ENCODE peak calls at places on chromosomes 13 and 19, in eight cellular contexts. R is hepatocyte, I is esophagus squamous epithelium, P is Peyer's patch, Y is GM23338, M is transverse colon, T is neural progenitor cell, L is tibial nerve. K is an unnamed sample.
A peak's percentile ranks its signal among the peaks of the same experiment; 100 is the strongest.

GRCh38 chr13:94112227-94112626 is 367.3 kb downstream of the DCT start:
- DNase-seq in Y (no peak), R (no peak), I (no peak), L (peak; percentile 18), P (peak; percentile 59), T (no peak), M (no peak), K (no peak)

GRCh38 chr13:72151241-72151640 is 284.2 kb upstream of the DACH1 start:
- DNase-seq in Y (no peak), R (no peak), I (no peak), M (no peak), P (no peak), L (no peak), T (no peak), K (no peak)

GRCh38 chr13:113582841-113583631 is 1.5 kb upstream of the TFDP1 start:
- DNase-seq in R (peak; percentile 26), T (no peak), M (peak; percentile 6), L (no peak), I (no peak), P (peak; percentile 59), Y (no peak), K (no peak)

GRCh38 chr19:1783354-1783753 is 28.7 kb downstream of the ATP8B3 start:
- DNase-seq in L (no peak), M (no peak), T (no peak), P (no peak), Y (no peak), R (no peak), I (no peak), K (no peak)

GRCh38 chr13:50410921-50411712 is 395.9 kb downstream of the KCNRG start:
- DNase-seq in P (no peak), Y (no peak), L (no peak), I (no peak), R (peak; percentile 73), M (no peak), T (no peak), K (no peak)

GRCh38 chr19:40466219-40467006 is at the start of gene SPTBN4:
- DNase-seq in P (peak; percentile 54), Y (no peak), R (peak; percentile 12), M (peak; percentile 30), T (peak; percentile 10), I (no peak), L (peak; percentile 31), K (peak; percentile 63)

GRCh38 chr13:93055233-93055632 is 171.4 kb upstream of the GPC6 start:
- DNase-seq in P (no peak), L (no peak), Y (no peak), R (no peak), T (no peak), I (no peak), M (no peak), K (no peak)

GRCh38 chr19:4952945-4953344 is 16.0 kb upstream of the KDM4B start:
- DNase-seq in I (no peak), M (no peak), P (no peak), T (no peak), R (no peak), L (no peak), Y (no peak), K (no peak)

GRCh38 chr13:61084983-61085382 is 330.7 kb downstream of the PCDH20 start:
- DNase-seq in I (no peak), L (no peak), P (no peak), Y (no peak), R (no peak), M (no peak), T (no peak), K (no peak)

GRCh38 chr19:47663911-47664771 is 49.1 kb upstream of the EHD2 start:
- DNase-seq in I (peak; percentile 10), R (peak; percentile 84), M (peak; percentile 69), Y (no peak), T (no peak), P (peak; percentile 82), L (peak; percentile 51), K (no peak)

GRCh38 chr19:47661571-47661970 is 51.7 kb upstream of the EHD2 start:
- DNase-seq in I (no peak), P (no peak), R (no peak), T (no peak), M (no peak), L (no peak), Y (no peak), K (peak; percentile 15)

GRCh38 chr19:47661161-47661560 is 52.1 kb upstream of the EHD2 start:
- DNase-seq in P (no peak), M (no peak), I (no peak), L (no peak), Y (no peak), R (no peak), T (no peak), K (no peak)

GRCh38 chr19:47660435-47660832 is 51.5 kb downstream of the BICRA start:
- DNase-seq in P (peak; percentile 85), Y (no peak), M (peak; percentile 57), R (peak; percentile 75), L (no peak), T (no peak), I (no peak), K (peak; percentile 60)

GRCh38 chr19:47663435-47663910 is 49.7 kb upstream of the EHD2 start:
- DNase-seq in P (no peak), R (peak; percentile 52), I (no peak), Y (no peak), L (no peak), T (no peak), M (no peak), K (no peak)
- H3K4me3 ChIP-seq in P (no peak overlapping the region), R (no peak overlapping the region), I (no peak overlapping the region), Y (no peak overlapping the region), L (no peak overlapping the region), T (no peak overlapping the region), M (no peak overlapping the region), K (no peak overlapping the region)

DNA sequence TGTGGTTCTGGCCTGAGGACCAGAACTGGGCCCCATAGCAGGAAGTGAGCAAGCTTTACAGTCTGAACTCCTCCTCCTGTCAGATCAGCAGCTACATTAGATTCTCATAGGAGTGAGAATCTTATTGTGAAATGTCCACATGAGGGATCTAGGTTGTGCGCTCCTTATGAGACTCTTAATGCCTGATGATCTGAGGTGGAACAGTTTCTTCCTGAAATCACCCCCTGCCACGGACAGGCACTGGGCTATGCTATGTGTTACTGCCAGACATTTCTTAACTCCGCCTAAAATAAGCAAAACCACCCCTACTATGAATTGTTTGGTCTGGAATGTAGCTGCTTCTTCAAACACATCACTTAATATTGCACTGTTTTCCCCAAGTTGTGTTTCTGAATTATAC is 4.6 kb downstream of the FBXL3 start:
- DNase-seq in T (no peak), R (peak; percentile 19), Y (no peak), P (no peak), I (no peak), L (no peak), M (no peak), K (no peak)
- H3K4me1 ChIP-seq in T (peaks cover 21% of the 10 kb centered on the region), R (peaks cover 13% of the 10 kb centered on the region), Y (peaks cover 17% of the 10 kb centered on the region), P (peaks cover 28% of the 10 kb centered on the region), I (peaks cover 83% of the 10 kb centered on the region), L (peaks cover 43% of the 10 kb centered on the region), M (peaks cover 67% of the 10 kb centered on the region), K (peaks cover 56% of the 10 kb centered on the region)

GRCh38 chr19:38502410-38503143 is 69.1 kb downstream of the RYR1 start:
- DNase-seq in M (no peak), Y (peak; percentile 37), P (no peak), T (no peak), L (no peak), I (no peak), R (no peak), K (no peak)
- TF ChIP-seq CTCF in M (no peak), Y (peak; percentile 28), P (no peak), T (no peak), L (no peak), I (no peak), R (no peak), K (no peak)

GRCh38 chr13:29505511-29505910 is 90.0 kb downstream of the SLC7A1 start:
- DNase-seq in Y (no peak), P (no peak), I (no peak), L (no peak), R (no peak), M (no peak), T (no peak), K (no peak)

GRCh38 chr13:29508874-29509249 is 86.6 kb downstream of the SLC7A1 start:
- DNase-seq in M (no peak), I (no peak), P (no peak), L (no peak), Y (no peak), T (no peak), R (no peak), K (no peak)

GRCh38 chr13:29508130-29508873 is 87.2 kb downstream of the SLC7A1 start:
- DNase-seq in L (peak; percentile 82), R (peak; percentile 92), I (no peak), P (peak; percentile 93), M (peak; percentile 88), Y (peak; percentile 89), T (peak; percentile 85), K (peak; percentile 90)

GRCh38 chr13:29505950-29506349 is 89.5 kb downstream of the SLC7A1 start:
- DNase-seq in M (no peak), L (no peak), P (no peak), Y (no peak), I (no peak), R (no peak), T (no peak), K (no peak)

DNA sequence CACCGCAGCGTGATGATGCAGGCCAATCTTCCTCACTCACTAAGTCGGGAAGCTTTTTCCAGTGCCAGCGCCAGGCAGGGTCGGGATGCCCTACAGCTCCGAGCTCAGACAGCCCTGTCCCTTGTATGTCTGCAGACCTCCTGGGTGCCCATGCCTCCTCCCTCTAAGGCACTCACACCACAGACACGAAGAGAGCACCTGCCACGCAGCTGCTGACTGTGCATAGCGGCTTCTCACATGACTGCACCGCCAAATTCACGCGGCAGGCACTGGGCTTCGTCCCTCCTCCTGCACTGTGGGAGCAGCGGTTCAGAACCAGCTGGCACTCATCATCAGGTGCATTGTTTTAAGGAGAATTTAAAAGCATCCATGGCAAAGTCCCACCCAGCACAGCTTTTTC is 88.1 kb downstream of the SLC7A1 start:
- DNase-seq in L (no peak), R (no peak), Y (no peak), T (no peak), M (no peak), P (no peak), I (no peak), K (no peak)
- H3K4me3 ChIP-seq in L (no peak overlapping the region), R (no peak overlapping the region), Y (no peak overlapping the region), T (no peak overlapping the region), M (no peak overlapping the region), P (no peak overlapping the region), I (no peak overlapping the region), K (no peak overlapping the region)

DNA sequence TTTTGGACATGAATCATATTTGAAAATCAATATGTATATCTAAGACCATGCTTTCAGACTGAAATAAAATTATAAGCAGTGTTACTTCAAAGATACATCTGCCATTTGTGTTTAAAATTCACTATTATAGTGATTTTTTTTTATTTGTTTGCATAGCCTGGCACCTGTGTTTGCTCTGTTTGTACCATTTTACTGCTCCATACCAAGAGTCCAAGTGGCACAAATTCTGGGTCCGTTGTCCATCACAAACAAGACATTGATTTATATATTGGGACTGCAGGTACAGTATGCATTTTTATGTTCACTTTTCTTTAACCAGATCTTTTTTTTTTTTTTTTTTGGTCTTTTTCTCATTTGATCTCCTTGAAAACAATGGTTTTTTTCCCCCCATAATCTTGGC is 6.7 kb upstream of the GPR183 start:
- DNase-seq in Y (no peak), R (no peak), T (no peak), L (no peak), M (no peak), P (no peak), I (no peak), K (no peak)
- H3K4me1 ChIP-seq in Y (peaks cover 9% of the 10 kb centered on the region), R (peaks cover 10% of the 10 kb centered on the region), T (peaks cover 5% of the 10 kb centered on the region), L (peaks cover 10% of the 10 kb centered on the region), M (peaks cover 19% of the 10 kb centered on the region), P (peaks cover 9% of the 10 kb centered on the region), I (peaks cover 37% of the 10 kb centered on the region), K (peaks cover 9% of the 10 kb centered on the region)

K was measured in mucosa of descending colon.